ENCODE peak calls at places on chromosomes 16 and 17, in six cellular contexts. K is fibroblast of the conjunctiva; B is occipital lobe; M is NCI-H1436; F is nephron progenitor cell; E is CD8-positive, alpha-beta memory T cell. P is an unnamed sample.

GRCh38 chr17:20189322-20189721 is 180.2 kb downstream of the SPECC1 start:
- DNase-seq in K (no peak), B (peak; percentile 88), M (no peak), F (no peak), E (no peak), P (no peak)

GRCh38 chr17:82940226-82941020 is 100.6 kb upstream of the ZNF750 start:
- DNase-seq in K (no peak), B (no peak), M (no peak), F (no peak), E (no peak), P (no peak)

GRCh38 chr16:74748042-74748709 is 26.4 kb downstream of the FA2H start:
- DNase-seq in K (no peak), B (peak; percentile 55), M (no peak), F (no peak), E (no peak), P (no peak)

GRCh38 chr16:11581677-11582076 is 5.0 kb downstream of the LITAF start:
- DNase-seq in K (no peak), B (no peak), M (no peak), F (no peak), E (peak; percentile 39), P (no peak)

GRCh38 chr17:34169501-34169900 is 85.6 kb upstream of the CCL2 start:
- DNase-seq in K (no peak), B (no peak), M (no peak), F (no peak), E (no peak), P (no peak)

GRCh38 chr17:64063088-64063487 is 42.7 kb upstream of the ICAM2 start:
- DNase-seq in K (no peak), B (no peak), M (no peak), F (no peak), E (no peak), P (no peak)

GRCh38 chr17:10192963-10193362 is 5.4 kb downstream of the GAS7 start:
- DNase-seq in K (peak; percentile 77), B (no peak), M (no peak), F (no peak), E (no peak), P (peak; percentile 30)

GRCh38 chr17:57941384-57942370 is 13.5 kb downstream of the CUEDC1 start:
- DNase-seq in K (no peak), B (no peak), M (no peak), F (no peak), E (no peak), P (no peak)

GRCh38 chr17:78517421-78517820 is 59.8 kb downstream of the DNAH17 start:
- DNase-seq in K (no peak), B (no peak), M (no peak), F (no peak), E (no peak), P (no peak)

GRCh38 chr17:74217036-74217725 is 3.8 kb downstream of the TTYH2 start:
- DNase-seq in K (no peak), B (no peak), M (no peak), F (no peak), E (no peak), P (no peak)

GRCh38 chr16:55530316-55530856 is 21.5 kb downstream of the LPCAT2 start:
- DNase-seq in K (no peak), B (no peak), M (no peak), F (no peak), E (no peak), P (no peak)

GRCh38 chr17:49976828-49977202 is 7.8 kb downstream of the DLX4 start:
- DNase-seq in K (no peak), B (no peak), M (no peak), F (no peak), E (no peak), P (no peak)

GRCh38 chr17:65856865-65857264 is 295.4 kb upstream of the AXIN2 start:
- DNase-seq in K (no peak), B (no peak), M (no peak), F (no peak), E (no peak), P (no peak)

GRCh38 chr17:70168979-70169706 is at the start of gene KCNJ2:
- DNase-seq in K (peak; percentile 53), B (peak; percentile 89), M (peak; percentile 86), F (peak; percentile 91), E (peak; percentile 3), P (peak; percentile 44)

GRCh38 chr16:73703891-73704290 is 592.7 kb upstream of the PSMD7 start:
- DNase-seq in K (no peak), B (no peak), M (no peak), F (no peak), E (no peak), P (no peak)

GRCh38 chr17:55705847-55706246 is 16.8 kb downstream of the TMEM100 start:
- DNase-seq in K (no peak), B (no peak), M (no peak), F (no peak), E (no peak), P (no peak)

GRCh38 chr16:27204232-27204915 is 1.0 kb downstream of the KDM8 start:
- DNase-seq in K (peak; percentile 30), B (no peak), M (no peak), F (no peak), E (no peak), P (no peak)

GRCh38 chr16:67883146-67883871 is 1.4 kb upstream of the NRN1L start:
- DNase-seq in K (no peak), B (no peak), M (no peak), F (no peak), E (no peak), P (no peak)